ENCODE peak calls at places on chromosomes 3 and 15, in seven cellular contexts. V is left cardiac atrium; Z is fibroblast of lung; K is NAMALWA; Q is hypothalamus; T is activated CD4-positive, alpha-beta T cell treated with anti-CD3 and anti-CD28 coated beads for 4 hours; S is mesendoderm. O is an unnamed sample.

GRCh38 chr3:43153189-43154083 is 47.6 kb upstream of the POMGNT2 start:
- DNase-seq in T (no peak), Q (peak; percentile 26), V (peak; percentile 71), Z (peak; percentile 72), K (no peak), S (peak; percentile 53), O (peak; percentile 90)

GRCh38 chr3:100256724-100257123 is 4.1 kb upstream of the TBC1D23 start:
- DNase-seq in Q (no peak), Z (peak; percentile 36), S (no peak), K (no peak), T (no peak), V (no peak), O (no peak)

GRCh38 chr3:61015840-61016239 is 235.4 kb downstream of the FHIT start:
- DNase-seq in S (no peak), T (no peak), V (no peak), Z (no peak), Q (no peak), K (no peak), O (no peak)

GRCh38 chr15:98077186-98077585 is 116.7 kb downstream of the ARRDC4 start:
- DNase-seq in K (no peak), S (no peak), T (no peak), Z (no peak), Q (no peak), V (peak; percentile 58), O (no peak)

GRCh38 chr3:188553569-188553968 is 399.6 kb downstream of the LPP start:
- DNase-seq in S (peak; percentile 7), Q (no peak), K (no peak), V (no peak), Z (peak; percentile 29), T (peak; percentile 5), O (no peak)

GRCh38 chr3:125076464-125076863 is 20.7 kb upstream of the HEG1 start:
- DNase-seq in Q (no peak), K (no peak), S (no peak), Z (no peak), V (no peak), T (no peak), O (no peak)

GRCh38 chr3:41893977-41894376 is 67.9 kb downstream of the ULK4 start:
- DNase-seq in Q (no peak), S (peak; percentile 49), T (no peak), V (no peak), K (peak; percentile 51), Z (peak; percentile 52), O (peak; percentile 79)

GRCh38 chr15:63043391-63044076 is 987 bp downstream of the TPM1 start:
- DNase-seq in Q (no peak), Z (no peak), V (peak; percentile 41), K (peak; percentile 7), T (no peak), S (no peak), O (no peak)

GRCh38 chr3:158456114-158456513 is 114.9 kb upstream of the MLF1 start:
- DNase-seq in T (no peak), S (no peak), Z (peak; percentile 4), Q (no peak), V (no peak), K (no peak), O (no peak)

GRCh38 chr3:148208975-148209374 is 488.7 kb upstream of the AGTR1 start:
- DNase-seq in V (no peak), K (no peak), Q (no peak), S (no peak), Z (no peak), T (no peak), O (no peak)

GRCh38 chr3:144085964-144086363 is 114.3 kb downstream of the DIPK2A start:
- DNase-seq in Q (no peak), V (no peak), S (no peak), Z (peak; percentile 4), T (no peak), K (peak; percentile 59), O (peak; percentile 81)

GRCh38 chr15:58462547-58462946 is 30.8 kb downstream of the LIPC start:
- DNase-seq in Z (no peak), V (no peak), S (peak; percentile 58), T (no peak), K (no peak), Q (no peak), O (no peak)

GRCh38 chr3:109731639-109732473 is 394.5 kb upstream of the DPPA4 start:
- DNase-seq in V (peak; percentile 25), K (peak; percentile 53), Z (peak; percentile 47), Q (no peak), S (peak; percentile 58), T (peak; percentile 51), O (peak; percentile 83)

GRCh38 chr15:101813803-101814534 is 2.0 kb downstream of the OR4F15 start:
- DNase-seq in V (no peak), T (no peak), K (no peak), S (no peak), Q (no peak), Z (peak; percentile 54), O (no peak)

GRCh38 chr15:65249641-65250040 is 37.0 kb downstream of the PARP16 start:
- DNase-seq in V (no peak), S (no peak), Q (no peak), K (peak; percentile 22), Z (no peak), T (peak; percentile 60), O (no peak)

GRCh38 chr3:41053220-41053619 is 146.1 kb upstream of the CTNNB1 start:
- DNase-seq in S (no peak), K (no peak), Z (no peak), Q (no peak), V (no peak), T (no peak), O (no peak)

GRCh38 chr15:53716909-53717878 is 42.3 kb downstream of the WDR72 start:
- DNase-seq in K (peak; percentile 30), V (no peak), Z (no peak), S (peak; percentile 14), Q (no peak), T (no peak), O (peak; percentile 0)

GRCh38 chr3:142633073-142633472 is 36.9 kb downstream of the PLS1 start:
- DNase-seq in S (no peak), V (no peak), K (no peak), Z (no peak), Q (no peak), T (no peak), O (no peak)

GRCh38 chr3:179071161-179071568 is 444 bp downstream of the ZMAT3 start:
- DNase-seq in Q (no peak), V (no peak), T (peak; percentile 71), S (peak; percentile 33), K (peak; percentile 46), Z (peak; percentile 71), O (peak; percentile 43)

GRCh38 chr3:169528289-169528688 is 135.2 kb downstream of the MECOM start:
- DNase-seq in S (no peak), V (no peak), K (no peak), Z (peak; percentile 60), Q (no peak), T (no peak), O (peak; percentile 57)

GRCh38 chr15:99141943-99142342 is 37.1 kb downstream of the SYNM start:
- DNase-seq in Z (no peak), S (peak; percentile 29), Q (no peak), T (no peak), K (no peak), V (no peak), O (no peak)

GRCh38 chr15:69215636-69216035 is 55.2 kb downstream of the GLCE start:
- DNase-seq in K (no peak), V (no peak), Z (no peak), S (no peak), Q (no peak), T (no peak), O (no peak)

GRCh38 chr3:141011511-141012262 is 39.5 kb upstream of the SPSB4 start:
- DNase-seq in Z (peak; percentile 48), K (peak; percentile 85), V (peak; percentile 85), T (peak; percentile 61), Q (peak; percentile 3), S (peak; percentile 86), O (peak; percentile 62)

GRCh38 chr3:4712109-4712508 is 219.0 kb downstream of the ITPR1 start:
- DNase-seq in S (peak; percentile 69), T (no peak), V (no peak), Q (no peak), K (no peak), Z (peak; percentile 98), O (peak; percentile 55)

GRCh38 chr15:80640546-80641121 is 54.5 kb upstream of the ABHD17C start:
- DNase-seq in K (no peak), Z (no peak), V (no peak), Q (no peak), T (no peak), S (no peak), O (no peak)

GRCh38 chr3:174168026-174168425 is 691.1 kb upstream of the NAALADL2 start:
- DNase-seq in Q (no peak), K (no peak), Z (peak; percentile 13), S (peak; percentile 26), V (no peak), T (no peak), O (no peak)

GRCh38 chr3:15292765-15293522 is 39.4 kb downstream of the SH3BP5 start:
- DNase-seq in T (no peak), S (no peak), V (peak; percentile 75), Q (no peak), Z (peak; percentile 50), K (no peak), O (peak; percentile 78)

GRCh38 chr15:34582461-34583357 is 742 bp downstream of the GOLGA8B start:
- DNase-seq in Z (peak; percentile 30), S (peak; percentile 28), Q (no peak), K (peak; percentile 51), T (peak; percentile 31), V (peak; percentile 41), O (peak; percentile 14)

GRCh38 chr3:128486692-128487537 is 6.1 kb downstream of the GATA2 start:
- DNase-seq in Z (peak; percentile 59), V (peak; percentile 43), Q (no peak), S (peak; percentile 59), T (no peak), K (no peak), O (peak; percentile 49)

GRCh38 chr3:51378075-51378474 is 7.0 kb upstream of the MANF start:
- DNase-seq in T (no peak), V (no peak), Q (no peak), Z (no peak), K (no peak), S (no peak), O (no peak)

GRCh38 chr15:78914027-78914764 is 30.6 kb downstream of the CTSH start:
- DNase-seq in T (no peak), S (peak; percentile 66), K (no peak), Z (peak; percentile 23), V (no peak), Q (no peak), O (no peak)

GRCh38 chr3:73228425-73228824 is 167.0 kb downstream of the EBLN2 start:
- DNase-seq in Q (no peak), Z (peak; percentile 68), V (no peak), S (no peak), K (no peak), T (no peak), O (no peak)

GRCh38 chr3:39125837-39126500 is 18.5 kb downstream of the TTC21A start:
- DNase-seq in Z (peak; percentile 44), K (no peak), Q (no peak), T (no peak), V (peak; percentile 14), S (no peak), O (peak; percentile 47)

GRCh38 chr3:142225885-142226215 is 465 bp upstream of the GK5 start:
- DNase-seq in Z (no peak), V (no peak), S (no peak), Q (no peak), K (no peak), T (no peak), O (no peak)

GRCh38 chr3:115092220-115092791 is 54.8 kb downstream of the ZBTB20 start:
- DNase-seq in V (peak; percentile 61), T (peak; percentile 47), Z (peak; percentile 62), S (peak; percentile 63), Q (peak; percentile 24), K (peak; percentile 80), O (peak; percentile 79)

GRCh38 chr15:48522123-48522522 is 123.4 kb downstream of the FBN1 start:
- DNase-seq in S (no peak), Z (no peak), T (no peak), K (no peak), Q (no peak), V (no peak), O (no peak)